ENCODE peak calls at places on chromosomes 12 and 14, in nine cellular contexts. Z, R, T, N, S, Q, Y, X and O are unnamed samples. For H3K36me3, the result is how much of the 10 kb centered on the place peaks cover.

GRCh38 chr14:31060253-31060875 is 34.2 kb upstream of the STRN3 start:
- DNase-seq in T (no peak), Z (peak), Q (no peak), X (no peak), R (no peak), N (no peak), Y (no peak), S (no peak), O (no peak)

GRCh38 chr12:126545411-126545810 is 1480.2 kb downstream of the AACS start:
- DNase-seq in S (no peak), R (no peak), T (no peak), Q (no peak), Y (peak), Z (no peak), X (no peak), N (no peak), O (no peak)

GRCh38 chr12:92649511-92650227 is 53.1 kb upstream of the PLEKHG7 start:
- DNase-seq in Q (no peak), X (peak), N (peak), T (peak), R (no peak), Z (peak), S (peak), Y (peak), O (no peak)

GRCh38 chr12:123829561-123829960 is 67.5 kb downstream of the DNAH10 start:
- DNase-seq in Y (no peak), X (no peak), R (no peak), S (no peak), Z (no peak), N (no peak), Q (no peak), T (no peak), O (no peak)

GRCh38 chr14:89634037-89634436 is 217.0 kb upstream of the FOXN3 start:
- DNase-seq in R (no peak), S (no peak), Z (no peak), Q (no peak), X (no peak), Y (no peak), N (no peak), T (no peak), O (no peak)

GRCh38 chr14:21191809-21192446 is 36.1 kb upstream of the OR5AU1 start:
- DNase-seq in Z (peak), R (peak), Y (peak), S (peak), N (peak), X (peak), T (peak), Q (peak), O (peak)

GRCh38 chr12:113482334-113482733 is 10.7 kb upstream of the LHX5 start:
- DNase-seq in R (no peak), N (no peak), Y (no peak), T (no peak), X (no peak), Q (no peak), S (no peak), Z (peak), O (no peak)

GRCh38 chr12:70920251-70920851 is at the start of gene PTPRR:
- DNase-seq in Z (peak), Q (no peak), N (no peak), Y (no peak), R (no peak), S (no peak), T (no peak), X (peak), O (no peak)

GRCh38 chr12:1768585-1768984 is 51.8 kb upstream of the LRTM2 start:
- DNase-seq in S (no peak), R (no peak), Q (no peak), Y (no peak), Z (no peak), X (no peak), N (no peak), T (no peak), O (no peak)

GRCh38 chr12:78316656-78317055 is 486.0 kb downstream of the NAV3 start:
- DNase-seq in N (no peak), R (no peak), S (no peak), X (no peak), Y (no peak), T (no peak), Q (no peak), Z (no peak), O (no peak)

GRCh38 chr12:112967858-112968257 is 10.5 kb upstream of the OAS2 start:
- DNase-seq in R (no peak), Z (peak), Q (no peak), N (no peak), X (no peak), Y (no peak), S (no peak), T (no peak), O (no peak)

GRCh38 chr14:42421377-42422078 is 814.9 kb downstream of the LRFN5 start:
- DNase-seq in X (no peak), Q (no peak), S (no peak), Z (no peak), R (no peak), N (no peak), Y (no peak), T (no peak), O (no peak)

GRCh38 chr12:94535614-94535932 is 75.9 kb upstream of the CEP83 start:
- DNase-seq in X (no peak), Q (no peak), R (no peak), S (no peak), Y (no peak), T (no peak), N (no peak), Z (no peak), O (no peak)

DNA sequence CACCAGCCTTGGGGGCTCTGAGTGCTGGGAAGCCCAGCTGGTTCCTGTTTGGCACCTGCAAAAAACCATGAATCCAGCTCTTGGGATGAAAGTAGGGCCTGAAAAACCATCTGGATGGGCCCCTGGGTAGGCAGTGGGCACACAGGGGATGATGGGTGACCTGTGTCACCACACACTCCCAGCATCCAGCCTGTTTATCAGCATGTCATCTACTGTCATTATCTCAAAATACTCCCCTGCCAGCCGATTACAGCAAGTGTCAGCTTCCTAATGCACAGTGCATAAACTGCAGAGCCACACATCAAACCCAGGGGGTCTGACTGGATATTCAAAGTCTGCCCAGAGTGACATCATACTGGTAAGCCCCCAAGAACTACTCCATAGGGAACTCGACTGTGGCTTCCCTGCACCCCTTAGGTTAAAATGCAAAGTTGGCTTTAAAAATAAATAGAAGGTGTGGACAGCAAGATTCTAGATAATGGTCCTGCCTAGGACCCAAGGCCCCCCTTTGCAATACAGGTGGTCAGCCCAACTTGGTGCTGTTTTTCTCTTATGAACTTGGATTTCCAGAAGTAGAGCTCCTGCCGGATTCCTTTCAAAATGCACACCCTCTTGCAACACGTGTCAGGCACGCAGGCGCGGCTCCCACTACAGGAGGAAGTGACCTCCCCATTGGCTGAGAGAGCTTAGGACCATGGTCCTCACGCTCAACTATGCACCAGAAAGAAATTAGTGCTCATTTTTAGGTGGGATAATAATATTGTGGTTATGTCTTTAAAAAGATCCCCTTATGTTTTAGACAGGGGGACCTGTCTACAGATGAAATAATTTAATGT is 94.1 kb downstream of the GCH1 start:
- DNase-seq in Y (no peak), R (no peak), S (no peak), Z (no peak), T (no peak), N (no peak), Q (no peak), X (no peak), O (no peak)
- H3K36me3 ChIP-seq in Y (under half), R (under half), S (under half), Z (under half), T (under half), N (under half), Q (under half), X (under half), O (under half)

DNA sequence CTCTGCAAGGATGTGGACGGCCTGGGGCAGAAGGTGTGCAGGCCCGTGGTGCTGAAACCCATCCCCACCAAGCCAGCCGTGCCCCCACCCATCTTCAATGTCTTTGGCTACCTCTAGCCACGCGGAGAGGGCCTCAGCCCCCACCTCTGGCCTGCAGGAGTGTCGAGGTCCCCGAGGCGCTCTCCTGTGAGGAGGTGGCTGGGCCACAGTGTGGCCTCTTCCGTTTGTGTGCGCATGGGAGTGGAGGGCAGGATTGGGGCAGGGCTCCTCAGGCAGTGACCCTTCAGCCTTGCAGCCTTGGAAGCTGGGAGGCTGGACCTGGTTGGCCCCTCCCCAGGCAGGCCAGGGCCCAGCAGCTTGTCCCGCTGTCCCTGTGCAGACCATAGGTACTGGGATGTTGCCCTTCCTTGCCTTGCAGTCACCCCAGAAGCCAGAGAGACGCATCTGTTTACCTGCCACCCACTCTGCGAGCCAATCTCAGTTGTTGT is 1.9 kb downstream of the FAM181A start:
- DNase-seq in Z (no peak), N (no peak), Y (no peak), X (no peak), T (no peak), R (no peak), S (no peak), Q (no peak), O (no peak)
- H3K4me3 ChIP-seq in Z (no peak), N (no peak), Y (no peak), X (no peak), T (no peak), R (no peak), S (no peak), Q (no peak), O (no peak)

GRCh38 chr12:121649819-121650353 is 19.6 kb downstream of the MORN3 start:
- DNase-seq in Y (no peak), S (no peak), N (no peak), Z (peak), Q (no peak), X (no peak), T (no peak), R (no peak), O (no peak)
- TF ChIP-seq CTCF in Y (no peak), S (no peak), N (no peak), Z (no peak), Q (no peak), X (no peak), T (no peak), R (no peak), O (no peak)

DNA sequence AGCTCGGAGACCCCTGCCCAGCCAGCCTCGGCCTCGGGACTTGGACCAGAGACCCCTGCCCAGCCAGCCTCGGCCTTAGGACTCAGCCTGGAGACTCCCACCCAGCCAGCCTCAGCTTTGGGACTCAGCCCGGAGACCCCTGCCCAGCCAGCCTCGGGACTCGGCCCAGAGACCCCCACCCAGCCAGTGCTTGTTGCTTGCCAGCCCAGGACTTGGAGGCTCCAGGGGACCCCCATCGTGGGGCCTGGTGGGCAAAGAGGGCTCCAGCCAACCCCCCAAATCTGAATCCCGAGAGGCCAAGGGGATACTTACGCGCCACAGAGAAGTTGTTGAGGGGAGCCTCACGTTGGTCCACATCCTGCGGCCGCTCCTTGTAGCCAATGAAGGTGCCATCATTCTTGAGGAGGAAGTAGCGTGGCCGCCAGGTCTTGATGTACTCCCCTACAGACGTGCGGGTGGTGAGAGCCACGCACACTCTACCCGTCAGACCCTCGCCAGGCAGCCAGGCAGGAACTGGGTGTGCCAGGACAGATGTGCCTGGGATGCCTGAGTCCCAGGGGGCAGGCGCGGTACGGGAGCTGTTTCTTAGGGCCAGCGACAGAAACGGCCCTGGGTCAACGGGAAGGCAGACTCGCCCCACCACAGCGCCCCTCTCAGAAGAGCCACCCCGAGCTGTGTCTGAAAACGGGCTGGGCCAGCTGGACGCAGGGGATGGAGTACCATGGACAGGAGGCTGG is 15.6 kb downstream of the AKT1 start:
- DNase-seq in R (no peak), S (no peak), N (no peak), X (no peak), Y (no peak), T (no peak), Z (no peak), Q (no peak), O (no peak)
- H3K36me3 ChIP-seq in R (under half), S (under half), N (under half), X (under half), Y (under half), T (under half), Z (under half), Q (half or more), O (under half)

GRCh38 chr12:44459569-44459968 is 416.5 kb downstream of the NELL2 start:
- DNase-seq in T (no peak), Z (no peak), Q (no peak), S (no peak), Y (no peak), N (no peak), R (no peak), X (no peak), O (no peak)

GRCh38 chr12:44462729-44463128 is 413.4 kb downstream of the NELL2 start:
- DNase-seq in Q (no peak), T (no peak), N (no peak), R (no peak), S (no peak), X (no peak), Y (no peak), Z (no peak), O (no peak)

GRCh38 chr12:44465139-44465538 is 411.0 kb downstream of the NELL2 start:
- DNase-seq in Z (no peak), R (no peak), T (no peak), X (peak), S (no peak), Y (no peak), N (no peak), Q (no peak), O (no peak)

GRCh38 chr12:44464180-44464579 is 411.9 kb downstream of the NELL2 start:
- DNase-seq in S (no peak), N (no peak), Q (no peak), R (no peak), Z (no peak), T (no peak), X (no peak), Y (no peak), O (no peak)
- H3K4me3 ChIP-seq in S (no peak), N (no peak), Q (no peak), R (no peak), Z (no peak), T (no peak), X (no peak), Y (no peak), O (no peak)